ENCODE peak calls at places on chromosomes 16 and 17, in six cellular contexts. P is fibroblast of pulmonary artery, F is kidney, Z is coronary artery, D is heart right ventricle, A is K562. R is an unnamed sample.

GRCh38 chr17:67434061-67434525 is 57.0 kb downstream of the PITPNC1 start:
- DNase-seq in P (peak; percentile 77), F (no peak), Z (no peak), D (peak; percentile 74), A (no peak), R (no peak)

GRCh38 chr17:48004973-48005372 is 32.6 kb downstream of the COPZ2 start:
- DNase-seq in P (no peak), F (no peak), Z (no peak), D (no peak), A (no peak), R (no peak)

GRCh38 chr16:72848759-72849664 is 198.9 kb downstream of the ZFHX3 start:
- DNase-seq in P (peak; percentile 96), F (peak; percentile 95), Z (peak; percentile 98), D (peak; percentile 89), A (no peak), R (peak; percentile 71)

GRCh38 chr17:35089846-35090193 is 26.3 kb upstream of the RFFL start:
- DNase-seq in P (peak; percentile 38), F (no peak), Z (no peak), D (peak; percentile 10), A (peak; percentile 39), R (no peak)

GRCh38 chr16:88466949-88467348 is 13.9 kb downstream of the ZFPM1 start:
- DNase-seq in P (no peak), F (no peak), Z (no peak), D (no peak), A (no peak), R (no peak)

GRCh38 chr16:4382795-4383357 is 11.2 kb downstream of the VASN start:
- DNase-seq in P (no peak), F (no peak), Z (no peak), D (no peak), A (no peak), R (no peak)

GRCh38 chr16:9055661-9056060 is 35.8 kb upstream of the HAPSTR1 start:
- DNase-seq in P (no peak), F (no peak), Z (no peak), D (no peak), A (no peak), R (no peak)

GRCh38 chr17:74147436-74147835 is 56.0 kb upstream of the RPL38 start:
- DNase-seq in P (no peak), F (no peak), Z (no peak), D (no peak), A (no peak), R (no peak)

GRCh38 chr17:64628641-64629040 is 33.5 kb downstream of the SMURF2 start:
- DNase-seq in P (no peak), F (no peak), Z (no peak), D (no peak), A (no peak), R (no peak)

GRCh38 chr16:64392456-64392855 is 729.4 kb downstream of the CDH11 start:
- DNase-seq in P (no peak), F (no peak), Z (no peak), D (no peak), A (no peak), R (no peak)

GRCh38 chr16:55012362-55012761 is 81.7 kb downstream of the IRX5 start:
- DNase-seq in P (no peak), F (no peak), Z (peak; percentile 9), D (no peak), A (no peak), R (no peak)

GRCh38 chr17:1154704-1155103 is 25.1 kb downstream of the ABR start:
- DNase-seq in P (no peak), F (no peak), Z (no peak), D (peak; percentile 35), A (no peak), R (no peak)

GRCh38 chr17:57603978-57604377 is 141.1 kb downstream of the CCDC182 start:
- DNase-seq in P (no peak), F (no peak), Z (no peak), D (no peak), A (no peak), R (no peak)

GRCh38 chr17:20896153-20896649 is 146.6 kb downstream of the USP22 start:
- DNase-seq in P (peak; percentile 17), F (no peak), Z (peak; percentile 74), D (peak; percentile 6), A (no peak), R (no peak)

GRCh38 chr17:77570565-77570898 is 388.0 kb upstream of the TNRC6C start:
- DNase-seq in P (no peak), F (no peak), Z (no peak), D (no peak), A (no peak), R (no peak)

GRCh38 chr16:48117217-48118105 is 38.3 kb downstream of the ABCC12 start:
- DNase-seq in P (peak; percentile 60), F (no peak), Z (no peak), D (peak; percentile 29), A (peak; percentile 97), R (no peak)

GRCh38 chr17:948284-948852 is 31.2 kb downstream of the NXN start:
- DNase-seq in P (no peak), F (peak; percentile 76), Z (no peak), D (no peak), A (no peak), R (no peak)

GRCh38 chr17:9371019-9371418 is 204.6 kb downstream of the STX8 start:
- DNase-seq in P (peak; percentile 89), F (no peak), Z (no peak), D (peak; percentile 31), A (no peak), R (peak; percentile 58)
- H3K4me3 ChIP-seq in P (no peak overlapping the region), F (no peak overlapping the region), Z (no peak overlapping the region), D (no peak overlapping the region), A (no peak overlapping the region), R (no peak overlapping the region)

DNA sequence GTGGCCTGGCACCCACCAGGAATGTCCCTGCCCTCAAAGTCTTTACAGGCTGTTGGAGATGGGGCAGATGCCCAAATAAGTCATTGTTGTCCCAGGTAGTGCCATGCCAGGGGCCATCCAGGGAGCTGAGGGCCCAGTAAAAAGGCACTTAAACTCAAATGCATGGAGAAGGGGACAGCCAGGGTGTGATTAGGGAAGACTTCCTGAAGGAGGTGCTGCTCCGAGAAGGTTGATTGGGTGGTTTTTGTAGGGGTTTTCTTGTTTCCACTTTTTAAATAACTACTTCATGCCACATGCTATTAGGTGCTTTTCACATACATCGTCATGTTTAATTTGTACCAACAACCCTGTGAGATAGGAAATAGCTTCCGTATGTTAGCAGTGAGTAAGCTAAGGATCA is 66.9 kb downstream of the RAI1 start:
- DNase-seq in P (no peak), F (no peak), Z (no peak), D (no peak), A (no peak), R (no peak)
- TF ChIP-seq CTCF in P (no peak), F (no peak), Z (no peak), D (no peak), A (peak; percentile 34), R (no peak)

GRCh38 chr16:86495756-86496261 is 14.5 kb upstream of the FOXF1 start:
- DNase-seq in P (no peak), F (no peak), Z (no peak), D (no peak), A (no peak), R (no peak)
- H3K4me3 ChIP-seq in P (no peak overlapping the region), F (no peak overlapping the region), Z (no peak overlapping the region), D (no peak overlapping the region), A (no peak overlapping the region), R (no peak overlapping the region)

GRCh38 chr16:21708533-21709115 is 44.9 kb downstream of the OTOA start:
- DNase-seq in P (peak; percentile 78), F (no peak), Z (no peak), D (peak; percentile 77), A (peak; percentile 68), R (peak; percentile 17)
- TF ChIP-seq CTCF in P (peak; percentile 83), F (peak; percentile 73), Z (peak; percentile 72), D (peak; percentile 85), A (peak; percentile 92), R (peak; percentile 82)

DNA sequence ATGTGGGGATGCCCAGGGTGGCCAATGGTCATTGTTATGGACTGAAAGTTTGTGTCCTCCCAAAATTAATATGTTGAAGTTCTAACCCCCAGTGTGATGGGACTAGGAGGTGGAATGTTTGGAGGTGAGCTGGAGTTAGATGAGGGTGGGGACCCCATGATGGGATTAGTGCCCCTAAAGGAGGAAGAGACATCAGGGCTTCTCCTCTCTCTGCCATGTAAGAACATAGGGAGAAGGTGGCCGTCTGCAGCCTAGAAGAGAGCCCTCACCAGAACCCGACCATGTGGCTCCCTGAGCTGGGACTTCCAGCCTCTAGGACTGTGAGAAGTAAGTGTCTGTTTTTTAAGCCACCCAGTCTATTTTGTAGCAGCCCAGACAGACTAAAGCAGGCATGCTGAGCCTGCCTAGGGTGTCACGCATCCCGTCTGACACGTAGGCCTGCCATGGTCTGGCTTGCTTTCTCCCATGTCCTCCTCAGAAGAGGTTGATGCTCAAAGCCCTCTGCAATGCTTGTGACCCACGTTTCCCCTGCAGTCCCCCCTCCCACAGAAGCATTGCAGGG is 4.0 kb upstream of the PRPSAP1 start:
- DNase-seq in P (no peak), F (peak; percentile 29), Z (no peak), D (no peak), A (no peak), R (no peak)
- H3K4me3 ChIP-seq in P (no peak overlapping the region), F (no peak overlapping the region), Z (no peak overlapping the region), D (no peak overlapping the region), A (no peak overlapping the region), R (no peak overlapping the region)

GRCh38 chr17:79609175-79609589 is 1.7 kb downstream of the RBFOX3 start:
- DNase-seq in P (no peak), F (no peak), Z (no peak), D (no peak), A (no peak), R (no peak)

GRCh38 chr17:79610151-79610645 is 653 bp downstream of the RBFOX3 start:
- DNase-seq in P (no peak), F (no peak), Z (no peak), D (no peak), A (no peak), R (no peak)

GRCh38 chr17:79608729-79609039 is 2.2 kb downstream of the RBFOX3 start:
- DNase-seq in P (no peak), F (no peak), Z (no peak), D (no peak), A (peak; percentile 32), R (no peak)

GRCh38 chr17:79607941-79608728 is 2.7 kb downstream of the RBFOX3 start:
- DNase-seq in P (peak; percentile 25), F (no peak), Z (no peak), D (peak; percentile 16), A (peak; percentile 67), R (no peak)

DNA sequence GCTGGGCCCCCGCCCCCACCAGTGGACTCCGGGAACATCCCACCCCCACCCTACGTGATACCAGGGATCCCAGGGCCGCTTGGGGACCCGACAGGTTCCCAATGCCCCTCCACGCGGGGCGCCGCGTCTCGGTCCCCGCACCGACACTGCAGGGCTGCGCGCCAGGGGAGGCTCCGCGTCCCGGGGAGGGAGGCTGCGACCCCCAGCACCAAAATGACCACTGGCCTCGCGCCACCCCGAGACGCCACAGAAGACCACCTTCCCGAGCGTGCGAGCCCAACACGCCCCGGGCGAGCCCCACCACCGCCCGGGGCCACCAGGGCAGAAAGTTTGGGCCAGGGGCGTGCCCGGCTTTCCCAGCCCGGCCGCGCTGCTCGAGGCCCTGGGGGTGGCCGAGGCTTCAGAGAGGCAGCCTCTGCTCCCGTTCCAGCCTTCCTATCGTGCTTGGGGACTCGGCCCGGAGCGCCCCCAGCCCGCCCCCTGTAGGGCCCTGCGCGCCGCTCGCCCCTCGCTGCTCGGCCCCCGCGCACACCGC is 1.2 kb downstream of the RBFOX3 start:
- DNase-seq in P (no peak), F (no peak), Z (no peak), D (no peak), A (no peak), R (no peak)
- TF ChIP-seq CTCF in P (no peak), F (no peak), Z (no peak), D (no peak), A (no peak), R (no peak)

GRCh38 chr16:26605872-26606271 is 460.9 kb upstream of the C16orf82 start:
- DNase-seq in P (no peak), F (no peak), Z (no peak), D (no peak), A (no peak), R (no peak)
- H3K4me3 ChIP-seq in P (no peak overlapping the region), F (no peak overlapping the region), Z (no peak overlapping the region), D (no peak overlapping the region), A (no peak overlapping the region), R (no peak overlapping the region)